ENCODE peak calls at places on chromosomes 3 and 15, in ten cellular contexts. One of them, this sample, is unnamed.

GRCh38 chr3:150242220-150242938 is 165.7 kb upstream of the TSC22D2 start:
- DNase-seq in PC-9: no peak
- DNase-seq in dorsolateral prefrontal cortex: no peak
- DNase-seq in foreskin fibroblast: peak
- DNase-seq in HFF-Myc: peak
- DNase-seq in cardiac fibroblast: no peak
- DNase-seq in K562: no peak
- DNase-seq in kidney: no peak
- DNase-seq in GM12865: no peak
- DNase-seq in psoas muscle: no peak
- DNase-seq in this sample: peak

GRCh38 chr15:68646156-68646555 is 67.4 kb downstream of the CORO2B start:
- DNase-seq in PC-9: no peak
- DNase-seq in dorsolateral prefrontal cortex: no peak
- DNase-seq in foreskin fibroblast: no peak
- DNase-seq in HFF-Myc: no peak
- DNase-seq in cardiac fibroblast: no peak
- DNase-seq in K562: no peak
- DNase-seq in kidney: no peak
- DNase-seq in GM12865: no peak
- DNase-seq in psoas muscle: no peak
- DNase-seq in this sample: no peak

GRCh38 chr3:25493786-25494185 is 65.7 kb downstream of the RARB start:
- DNase-seq in PC-9: no peak
- DNase-seq in dorsolateral prefrontal cortex: no peak
- DNase-seq in foreskin fibroblast: no peak
- DNase-seq in HFF-Myc: no peak
- DNase-seq in cardiac fibroblast: peak
- DNase-seq in K562: no peak
- DNase-seq in kidney: no peak
- DNase-seq in GM12865: no peak
- DNase-seq in psoas muscle: no peak
- DNase-seq in this sample: peak

GRCh38 chr3:112605285-112605684 is 35.7 kb downstream of the CCDC80 start:
- DNase-seq in PC-9: no peak
- DNase-seq in dorsolateral prefrontal cortex: no peak
- DNase-seq in foreskin fibroblast: peak
- DNase-seq in HFF-Myc: peak
- DNase-seq in cardiac fibroblast: peak
- DNase-seq in K562: no peak
- DNase-seq in kidney: no peak
- DNase-seq in GM12865: no peak
- DNase-seq in psoas muscle: no peak
- DNase-seq in this sample: peak

GRCh38 chr15:79425591-79426295 is 6.4 kb upstream of the MINAR1 start:
- DNase-seq in PC-9: no peak
- DNase-seq in dorsolateral prefrontal cortex: no peak
- DNase-seq in foreskin fibroblast: no peak
- DNase-seq in HFF-Myc: no peak
- DNase-seq in cardiac fibroblast: no peak
- DNase-seq in K562: no peak
- DNase-seq in kidney: no peak
- DNase-seq in GM12865: no peak
- DNase-seq in psoas muscle: no peak
- DNase-seq in this sample: no peak

GRCh38 chr3:106880206-106880605 is 497.0 kb upstream of the CCDC54 start:
- DNase-seq in PC-9: no peak
- DNase-seq in dorsolateral prefrontal cortex: no peak
- DNase-seq in foreskin fibroblast: no peak
- DNase-seq in HFF-Myc: no peak
- DNase-seq in cardiac fibroblast: no peak
- DNase-seq in K562: no peak
- DNase-seq in kidney: no peak
- DNase-seq in GM12865: no peak
- DNase-seq in psoas muscle: no peak
- DNase-seq in this sample: no peak

GRCh38 chr15:39969871-39970270 is 36.0 kb downstream of the EIF2AK4 start:
- DNase-seq in PC-9: peak
- DNase-seq in dorsolateral prefrontal cortex: no peak
- DNase-seq in foreskin fibroblast: peak
- DNase-seq in HFF-Myc: no peak
- DNase-seq in cardiac fibroblast: peak
- DNase-seq in K562: no peak
- DNase-seq in kidney: no peak
- DNase-seq in GM12865: no peak
- DNase-seq in psoas muscle: peak
- DNase-seq in this sample: peak

GRCh38 chr3:184635126-184635525 is 73.5 kb downstream of the EPHB3 start:
- DNase-seq in PC-9: no peak
- DNase-seq in dorsolateral prefrontal cortex: no peak
- DNase-seq in foreskin fibroblast: no peak
- DNase-seq in HFF-Myc: no peak
- DNase-seq in cardiac fibroblast: no peak
- DNase-seq in K562: no peak
- DNase-seq in kidney: no peak
- DNase-seq in GM12865: no peak
- DNase-seq in psoas muscle: peak
- DNase-seq in this sample: no peak

GRCh38 chr3:106628407-106628806 is 748.8 kb upstream of the CCDC54 start:
- DNase-seq in PC-9: no peak
- DNase-seq in dorsolateral prefrontal cortex: no peak
- DNase-seq in foreskin fibroblast: peak
- DNase-seq in HFF-Myc: peak
- DNase-seq in cardiac fibroblast: peak
- DNase-seq in K562: no peak
- DNase-seq in kidney: no peak
- DNase-seq in GM12865: no peak
- DNase-seq in psoas muscle: no peak
- DNase-seq in this sample: no peak

GRCh38 chr3:143832433-143832832 is 15.8 kb downstream of the SLC9A9 start:
- DNase-seq in PC-9: no peak
- DNase-seq in dorsolateral prefrontal cortex: no peak
- DNase-seq in foreskin fibroblast: peak
- DNase-seq in HFF-Myc: no peak
- DNase-seq in cardiac fibroblast: no peak
- DNase-seq in K562: no peak
- DNase-seq in kidney: no peak
- DNase-seq in GM12865: peak
- DNase-seq in psoas muscle: no peak
- DNase-seq in this sample: no peak

GRCh38 chr15:64653757-64654156 is 121.6 kb downstream of the RBPMS2 start:
- DNase-seq in PC-9: no peak
- DNase-seq in dorsolateral prefrontal cortex: no peak
- DNase-seq in foreskin fibroblast: peak
- DNase-seq in HFF-Myc: no peak
- DNase-seq in cardiac fibroblast: peak
- DNase-seq in K562: no peak
- DNase-seq in kidney: no peak
- DNase-seq in GM12865: no peak
- DNase-seq in psoas muscle: no peak
- DNase-seq in this sample: no peak

GRCh38 chr3:192916455-192917257 is 1.0 kb downstream of the MB21D2 start:
- DNase-seq in PC-9: peak
- DNase-seq in dorsolateral prefrontal cortex: peak
- DNase-seq in foreskin fibroblast: peak
- DNase-seq in HFF-Myc: no peak
- DNase-seq in cardiac fibroblast: peak
- DNase-seq in K562: no peak
- DNase-seq in kidney: peak
- DNase-seq in GM12865: peak
- DNase-seq in psoas muscle: peak
- DNase-seq in this sample: no peak

DNA sequence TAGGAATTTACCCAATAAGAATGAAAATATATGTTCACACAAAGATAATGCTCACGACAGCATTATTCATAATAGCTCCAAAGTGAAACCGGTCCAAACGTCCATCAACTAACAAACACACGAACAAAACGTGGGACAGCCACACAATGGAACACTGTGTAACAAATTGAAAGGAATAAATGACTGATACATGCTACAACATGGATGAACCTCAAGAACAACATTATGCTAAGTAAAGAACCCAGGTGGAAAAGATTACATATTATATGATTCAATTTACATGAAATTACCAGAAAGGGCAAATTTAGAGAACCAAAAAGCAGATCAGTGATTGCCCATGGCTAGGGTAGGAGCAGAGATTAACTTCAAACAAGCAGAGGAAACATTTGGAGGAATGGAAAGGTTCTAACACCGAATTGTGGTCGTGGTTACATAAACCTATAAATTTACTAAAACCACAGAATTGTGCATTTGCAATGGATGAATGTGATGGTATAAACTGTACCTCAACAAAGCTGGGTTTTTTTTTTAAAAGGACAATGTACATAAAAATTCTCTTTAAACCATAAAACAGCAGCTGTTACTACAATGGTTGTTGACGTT is 76.3 kb downstream of the XXYLT1 start:
- DNase-seq in PC-9: no peak
- DNase-seq in dorsolateral prefrontal cortex: no peak
- DNase-seq in foreskin fibroblast: no peak
- DNase-seq in HFF-Myc: no peak
- DNase-seq in cardiac fibroblast: no peak
- DNase-seq in K562: no peak
- DNase-seq in kidney: no peak
- DNase-seq in GM12865: no peak
- DNase-seq in psoas muscle: no peak
- DNase-seq in this sample: no peak
- H3K4me3 ChIP-seq in PC-9: no peak
- H3K4me3 ChIP-seq in dorsolateral prefrontal cortex: peak
- H3K4me3 ChIP-seq in foreskin fibroblast: no peak
- H3K4me3 ChIP-seq in HFF-Myc: no peak
- H3K4me3 ChIP-seq in cardiac fibroblast: no peak
- H3K4me3 ChIP-seq in K562: peak
- H3K4me3 ChIP-seq in kidney: no peak
- H3K4me3 ChIP-seq in GM12865: no peak
- H3K4me3 ChIP-seq in psoas muscle: no peak
- H3K4me3 ChIP-seq in this sample: no peak

GRCh38 chr15:36356511-36356910 is 222.9 kb upstream of the CDIN1 start:
- DNase-seq in PC-9: no peak
- DNase-seq in dorsolateral prefrontal cortex: no peak
- DNase-seq in foreskin fibroblast: peak
- DNase-seq in HFF-Myc: no peak
- DNase-seq in cardiac fibroblast: no peak
- DNase-seq in K562: no peak
- DNase-seq in kidney: no peak
- DNase-seq in GM12865: no peak
- DNase-seq in psoas muscle: no peak
- DNase-seq in this sample: no peak
- TF ChIP-seq CTCF in PC-9: no peak
- TF ChIP-seq CTCF in dorsolateral prefrontal cortex: no peak
- TF ChIP-seq CTCF in foreskin fibroblast: no peak
- TF ChIP-seq CTCF in HFF-Myc: no peak
- TF ChIP-seq CTCF in cardiac fibroblast: no peak
- TF ChIP-seq CTCF in K562: no peak
- TF ChIP-seq CTCF in kidney: no peak
- TF ChIP-seq CTCF in GM12865: no peak
- TF ChIP-seq CTCF in psoas muscle: no peak
- TF ChIP-seq CTCF in this sample: no peak

GRCh38 chr3:12968541-12968940 is 104.7 kb downstream of the IQSEC1 start:
- DNase-seq in PC-9: no peak
- DNase-seq in dorsolateral prefrontal cortex: no peak
- DNase-seq in foreskin fibroblast: no peak
- DNase-seq in HFF-Myc: no peak
- DNase-seq in cardiac fibroblast: no peak
- DNase-seq in K562: no peak
- DNase-seq in kidney: peak
- DNase-seq in GM12865: no peak
- DNase-seq in psoas muscle: peak
- DNase-seq in this sample: no peak
- H3K4me3 ChIP-seq in PC-9: no peak
- H3K4me3 ChIP-seq in dorsolateral prefrontal cortex: no peak
- H3K4me3 ChIP-seq in foreskin fibroblast: no peak
- H3K4me3 ChIP-seq in HFF-Myc: no peak
- H3K4me3 ChIP-seq in cardiac fibroblast: no peak
- H3K4me3 ChIP-seq in K562: no peak
- H3K4me3 ChIP-seq in kidney: peak
- H3K4me3 ChIP-seq in GM12865: no peak
- H3K4me3 ChIP-seq in psoas muscle: no peak
- H3K4me3 ChIP-seq in this sample: no peak

GRCh38 chr3:123642182-123642956 is 57.5 kb upstream of the HACD2 start:
- DNase-seq in PC-9: peak
- DNase-seq in dorsolateral prefrontal cortex: peak
- DNase-seq in foreskin fibroblast: peak
- DNase-seq in HFF-Myc: peak
- DNase-seq in cardiac fibroblast: peak
- DNase-seq in K562: peak
- DNase-seq in kidney: peak
- DNase-seq in GM12865: peak
- DNase-seq in psoas muscle: no peak
- DNase-seq in this sample: peak

GRCh38 chr3:123638936-123639680 is 54.3 kb upstream of the HACD2 start:
- DNase-seq in PC-9: peak
- DNase-seq in dorsolateral prefrontal cortex: no peak
- DNase-seq in foreskin fibroblast: no peak
- DNase-seq in HFF-Myc: no peak
- DNase-seq in cardiac fibroblast: no peak
- DNase-seq in K562: no peak
- DNase-seq in kidney: no peak
- DNase-seq in GM12865: no peak
- DNase-seq in psoas muscle: no peak
- DNase-seq in this sample: no peak

GRCh38 chr3:123641084-123641462 is 56.2 kb upstream of the HACD2 start:
- DNase-seq in PC-9: no peak
- DNase-seq in dorsolateral prefrontal cortex: no peak
- DNase-seq in foreskin fibroblast: no peak
- DNase-seq in HFF-Myc: no peak
- DNase-seq in cardiac fibroblast: no peak
- DNase-seq in K562: no peak
- DNase-seq in kidney: no peak
- DNase-seq in GM12865: no peak
- DNase-seq in psoas muscle: no peak
- DNase-seq in this sample: no peak

GRCh38 chr3:123641505-123641904 is 56.7 kb upstream of the HACD2 start:
- DNase-seq in PC-9: no peak
- DNase-seq in dorsolateral prefrontal cortex: no peak
- DNase-seq in foreskin fibroblast: no peak
- DNase-seq in HFF-Myc: no peak
- DNase-seq in cardiac fibroblast: no peak
- DNase-seq in K562: no peak
- DNase-seq in kidney: no peak
- DNase-seq in GM12865: no peak
- DNase-seq in psoas muscle: no peak
- DNase-seq in this sample: no peak

DNA sequence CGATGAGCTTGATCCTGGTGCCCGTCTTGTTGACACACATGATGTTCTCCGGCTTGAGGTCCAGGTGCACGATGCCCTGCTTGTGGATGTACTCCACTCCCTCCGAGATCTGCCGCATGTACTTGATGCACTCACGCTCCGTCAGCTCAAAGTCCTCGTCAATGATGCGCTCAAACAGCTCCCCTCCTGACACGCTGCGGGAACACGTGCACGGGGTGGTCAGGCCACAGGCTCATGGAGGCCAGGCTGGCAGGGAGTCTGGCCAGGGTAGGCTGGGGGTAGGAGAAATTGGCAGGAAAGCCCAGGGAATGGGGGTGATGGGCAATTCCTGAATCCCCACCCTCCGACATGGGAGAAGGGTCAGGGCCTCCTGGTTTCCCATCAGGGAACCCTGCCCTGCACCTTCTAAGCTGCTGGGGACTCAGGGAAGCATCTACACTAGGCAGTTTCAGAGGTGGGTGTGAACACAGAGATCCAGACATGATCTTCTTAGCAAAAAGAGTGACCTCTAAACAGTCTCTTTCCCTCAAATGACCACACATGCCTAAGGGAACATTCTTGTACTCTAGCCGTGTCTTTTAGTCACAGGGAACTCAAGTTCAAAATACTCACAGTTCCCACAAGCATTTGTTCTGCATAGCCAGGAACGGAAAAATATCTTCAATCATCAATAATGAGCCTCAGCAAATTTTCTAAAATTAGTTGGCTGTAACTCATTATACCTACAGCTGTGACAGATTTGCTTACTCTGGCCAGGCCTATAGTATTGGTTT is 55.6 kb upstream of the HACD2 start:
- DNase-seq in PC-9: no peak
- DNase-seq in dorsolateral prefrontal cortex: no peak
- DNase-seq in foreskin fibroblast: peak
- DNase-seq in HFF-Myc: no peak
- DNase-seq in cardiac fibroblast: no peak
- DNase-seq in K562: no peak
- DNase-seq in kidney: no peak
- DNase-seq in GM12865: no peak
- DNase-seq in psoas muscle: no peak
- DNase-seq in this sample: no peak
- TF ChIP-seq CTCF in PC-9: no peak
- TF ChIP-seq CTCF in dorsolateral prefrontal cortex: no peak
- TF ChIP-seq CTCF in foreskin fibroblast: no peak
- TF ChIP-seq CTCF in HFF-Myc: no peak
- TF ChIP-seq CTCF in cardiac fibroblast: no peak
- TF ChIP-seq CTCF in K562: no peak
- TF ChIP-seq CTCF in kidney: no peak
- TF ChIP-seq CTCF in GM12865: no peak
- TF ChIP-seq CTCF in psoas muscle: no peak
- TF ChIP-seq CTCF in this sample: no peak

This sample was measured in astrocyte of the cerebellum.